ENCODE peak calls at places on chromosome 11, in seven cellular contexts. I is lower leg skin; V is suprapubic skin; R is CD4-positive, alpha-beta T cell; Z is lung; P is coronary artery; Y is fibroblast of lung. M is an unnamed sample.

GRCh38 chr11:112163875-112164521 is at the start of gene IL18:
- DNase-seq in I (peak), V (no peak), R (no peak), Z (peak), P (no peak), Y (no peak), M (no peak)

GRCh38 chr11:46672381-46672839 is 28.0 kb downstream of the ARHGAP1 start:
- DNase-seq in I (no peak), V (peak), R (no peak), Z (no peak), P (no peak), Y (no peak), M (no peak)

GRCh38 chr11:9075441-9076000 is 15.9 kb downstream of the SCUBE2 start:
- DNase-seq in I (no peak), V (no peak), R (no peak), Z (no peak), P (peak), Y (no peak), M (no peak)

GRCh38 chr11:104892723-104893511 is 5.3 kb downstream of the CASP12 start:
- DNase-seq in I (no peak), V (no peak), R (no peak), Z (no peak), P (no peak), Y (peak), M (no peak)

GRCh38 chr11:75949023-75949672 is 134.1 kb downstream of the UVRAG start:
- DNase-seq in I (no peak), V (no peak), R (no peak), Z (no peak), P (no peak), Y (peak), M (no peak)

GRCh38 chr11:13343931-13344717 is 66.5 kb downstream of the BMAL1 start:
- DNase-seq in I (no peak), V (peak), R (peak), Z (peak), P (no peak), Y (peak), M (no peak)

GRCh38 chr11:79018371-79018849 is 422.4 kb downstream of the TENM4 start:
- DNase-seq in I (no peak), V (no peak), R (no peak), Z (no peak), P (no peak), Y (peak), M (no peak)

GRCh38 chr11:118572914-118573550 is 823 bp downstream of the ARCN1 start:
- DNase-seq in I (no peak), V (no peak), R (peak), Z (no peak), P (no peak), Y (peak), M (peak)

GRCh38 chr11:72227316-72228228 is 3.0 kb downstream of the INPPL1 start:
- DNase-seq in I (peak), V (peak), R (no peak), Z (peak), P (peak), Y (peak), M (peak)

GRCh38 chr11:75465701-75466531 is 32.9 kb upstream of the KLHL35 start:
- DNase-seq in I (no peak), V (no peak), R (no peak), Z (no peak), P (no peak), Y (no peak), M (no peak)

GRCh38 chr11:69446108-69446507 is 35.4 kb upstream of the LINC01488 start:
- DNase-seq in I (no peak), V (no peak), R (no peak), Z (no peak), P (no peak), Y (no peak), M (no peak)

GRCh38 chr11:69445131-69445470 is 36.4 kb upstream of the LINC01488 start:
- DNase-seq in I (no peak), V (no peak), R (no peak), Z (no peak), P (no peak), Y (no peak), M (no peak)

GRCh38 chr11:69443968-69444364 is 37.5 kb upstream of the LINC01488 start:
- DNase-seq in I (no peak), V (no peak), R (no peak), Z (no peak), P (no peak), Y (no peak), M (no peak)

GRCh38 chr11:69443138-69443967 is 38.1 kb upstream of the LINC01488 start:
- DNase-seq in I (peak), V (peak), R (peak), Z (peak), P (peak), Y (peak), M (peak)

GRCh38 chr11:69444381-69445130 is 36.9 kb upstream of the LINC01488 start:
- DNase-seq in I (no peak), V (no peak), R (no peak), Z (peak), P (peak), Y (peak), M (no peak)
- TF ChIP-seq CTCF in I (no peak), V (no peak), R (no peak), Z (no peak), P (no peak), Y (peak), M (peak)

DNA sequence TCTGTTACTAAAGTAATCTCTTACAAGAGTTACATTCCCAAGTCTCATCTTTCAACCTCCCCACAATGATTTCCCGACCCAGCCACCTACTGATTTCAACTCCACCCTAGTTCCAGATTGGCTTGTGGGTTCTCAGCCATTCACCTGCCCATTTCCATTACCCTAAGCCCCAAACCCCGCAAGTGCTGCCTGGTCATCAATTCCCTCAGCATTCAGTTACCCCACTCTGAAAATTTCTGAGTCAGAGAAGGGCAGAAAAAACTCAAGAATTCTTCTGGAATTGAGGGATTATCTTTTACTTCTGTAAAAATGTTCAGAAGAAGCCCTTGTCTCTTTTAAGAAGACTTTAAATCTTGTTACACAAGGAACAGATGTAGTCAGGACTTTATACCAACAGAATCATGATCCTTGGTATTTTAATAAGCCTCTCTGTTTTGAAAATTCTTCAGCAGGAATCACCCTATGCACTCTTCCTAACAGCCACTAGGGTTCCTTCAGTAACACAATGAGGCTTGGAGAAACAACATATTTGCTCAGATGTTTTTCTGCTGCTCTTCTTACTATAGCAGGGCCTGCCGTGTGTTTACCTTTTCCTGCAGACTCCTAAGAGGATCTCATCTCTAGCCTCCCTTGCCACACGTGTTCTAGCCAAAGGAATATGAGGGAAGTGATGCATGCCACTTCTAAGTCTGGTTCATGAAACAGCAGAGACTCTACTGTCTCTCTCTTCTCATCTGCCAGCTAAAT is 29.2 kb upstream of the PAMR1 start:
- DNase-seq in I (no peak), V (no peak), R (no peak), Z (no peak), P (no peak), Y (no peak), M (no peak)
- TF ChIP-seq CTCF in I (no peak), V (no peak), R (no peak), Z (no peak), P (no peak), Y (peak), M (peak)

GRCh38 chr11:70079691-70080090 is 1.6 kb downstream of the ANO1 start:
- DNase-seq in I (no peak), V (no peak), R (no peak), Z (no peak), P (no peak), Y (no peak), M (no peak)

GRCh38 chr11:70080763-70081162 is 2.6 kb downstream of the ANO1 start:
- DNase-seq in I (no peak), V (no peak), R (no peak), Z (no peak), P (no peak), Y (no peak), M (no peak)

GRCh38 chr11:70084046-70084984 is 6.2 kb downstream of the ANO1 start:
- DNase-seq in I (no peak), V (no peak), R (no peak), Z (no peak), P (no peak), Y (no peak), M (no peak)

GRCh38 chr11:70085815-70086769 is 8.0 kb downstream of the ANO1 start:
- DNase-seq in I (no peak), V (no peak), R (no peak), Z (no peak), P (no peak), Y (no peak), M (no peak)

DNA sequence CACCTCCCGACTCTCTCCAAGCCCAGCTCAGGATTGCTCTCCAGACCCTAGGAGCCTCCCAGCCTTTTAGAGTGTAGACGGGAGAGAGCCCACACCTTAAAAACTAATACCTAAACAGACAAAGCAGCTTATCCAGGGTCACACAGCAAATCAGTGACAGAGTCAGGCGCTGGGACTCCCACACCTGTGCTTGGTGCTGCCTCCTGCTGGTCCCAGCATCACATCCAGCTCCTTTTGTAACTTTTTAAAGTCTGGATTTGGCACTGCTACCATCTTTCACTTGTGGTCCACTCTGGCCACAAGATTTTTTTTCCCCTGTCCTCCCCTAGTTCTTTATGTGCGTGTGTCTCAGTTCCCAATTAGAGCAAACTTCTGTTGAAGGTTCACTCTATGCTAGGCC is 4.7 kb downstream of the ANO1 start:
- DNase-seq in I (no peak), V (no peak), R (no peak), Z (no peak), P (no peak), Y (no peak), M (no peak)
- TF ChIP-seq CTCF in I (no peak), V (no peak), R (no peak), Z (no peak), P (no peak), Y (peak), M (peak)

GRCh38 chr11:33515347-33515746 is 185.3 kb downstream of the C11orf91 start:
- DNase-seq in I (no peak), V (no peak), R (no peak), Z (no peak), P (no peak), Y (no peak), M (no peak)
- TF ChIP-seq CTCF in I (no peak), V (no peak), R (no peak), Z (no peak), P (no peak), Y (no peak), M (no peak)

GRCh38 chr11:1523077-1523476 is 36.5 kb upstream of the MOB2 start:
- DNase-seq in I (no peak), V (no peak), R (no peak), Z (no peak), P (no peak), Y (no peak), M (no peak)

GRCh38 chr11:1522081-1522424 is 35.5 kb upstream of the MOB2 start:
- DNase-seq in I (no peak), V (no peak), R (no peak), Z (no peak), P (no peak), Y (no peak), M (no peak)

GRCh38 chr11:1520987-1521349 is 34.4 kb upstream of the MOB2 start:
- DNase-seq in I (no peak), V (no peak), R (no peak), Z (no peak), P (no peak), Y (no peak), M (no peak)

GRCh38 chr11:1521382-1522080 is 35.0 kb upstream of the MOB2 start:
- DNase-seq in I (no peak), V (no peak), R (no peak), Z (no peak), P (no peak), Y (no peak), M (no peak)

GRCh38 chr11:1523779-1524178 is 37.2 kb upstream of the MOB2 start:
- DNase-seq in I (no peak), V (no peak), R (no peak), Z (no peak), P (no peak), Y (no peak), M (no peak)
- TF ChIP-seq CTCF in I (no peak), V (no peak), R (no peak), Z (no peak), P (no peak), Y (no peak), M (no peak)

GRCh38 chr11:74170694-74171629 is at the start of the genes C2CD3 and PPME1:
- DNase-seq in I (peak), V (peak), R (peak), Z (peak), P (peak), Y (peak), M (peak)
- TF ChIP-seq CTCF in I (no peak), V (no peak), R (peak), Z (no peak), P (no peak), Y (peak), M (peak)

GRCh38 chr11:20754957-20755356 is 85.6 kb downstream of the NELL1 start:
- DNase-seq in I (no peak), V (no peak), R (no peak), Z (no peak), P (no peak), Y (no peak), M (no peak)
- TF ChIP-seq CTCF in I (no peak), V (no peak), R (no peak), Z (no peak), P (no peak), Y (no peak), M (peak)

M was measured in type B pancreatic cell.